ENCODE peak calls at places on chromosomes 16 and 17, in nine cellular contexts. Y, N, R, C, F, G, Z, L and A are unnamed samples.

GRCh38 chr17:76397687-76398522 is 13.5 kb downstream of the SPHK1 start:
- DNase-seq in Z (peak), C (peak), L (peak), R (peak), N (peak), G (peak), Y (peak), F (peak), A (peak)

GRCh38 chr16:6446370-6446769 is 886.3 kb upstream of the RBFOX1 start:
- DNase-seq in Z (no peak), N (no peak), Y (no peak), L (no peak), G (no peak), F (no peak), R (no peak), C (no peak), A (no peak)

GRCh38 chr17:61306003-61306402 is 93.6 kb upstream of the TBX2 start:
- DNase-seq in Y (no peak), C (no peak), L (no peak), Z (no peak), F (no peak), N (no peak), R (no peak), G (no peak), A (no peak)

GRCh38 chr16:492211-492875 is 35.2 kb upstream of the CAPN15 start:
- DNase-seq in Z (no peak), Y (no peak), F (no peak), C (no peak), N (no peak), G (no peak), R (no peak), L (no peak), A (no peak)

GRCh38 chr16:31528726-31529397 is 1.2 kb downstream of the AHSP start:
- DNase-seq in C (no peak), L (no peak), N (no peak), G (no peak), R (no peak), Z (peak), F (no peak), Y (peak), A (no peak)

GRCh38 chr16:67445441-67445912 is 14.6 kb downstream of the HSD11B2 start:
- DNase-seq in R (no peak), N (no peak), Z (no peak), C (peak), G (no peak), L (peak), Y (no peak), F (no peak), A (no peak)

GRCh38 chr17:30415491-30415890 is 36.8 kb downstream of the CPD start:
- DNase-seq in N (no peak), F (no peak), Z (no peak), C (no peak), R (no peak), L (no peak), Y (no peak), G (no peak), A (no peak)

GRCh38 chr16:81424761-81425160 is 19.8 kb upstream of the CMIP start:
- DNase-seq in N (no peak), Y (no peak), Z (no peak), R (no peak), F (peak), C (no peak), L (no peak), G (no peak), A (no peak)

GRCh38 chr17:34571428-34572130 is 7.8 kb upstream of the TMEM132E start:
- DNase-seq in C (no peak), L (no peak), Z (no peak), G (no peak), F (no peak), R (no peak), N (no peak), Y (no peak), A (no peak)

GRCh38 chr17:45394913-45395568 is 37.6 kb downstream of the ARHGAP27 start:
- DNase-seq in Z (peak), R (no peak), G (peak), Y (peak), F (no peak), L (peak), N (peak), C (peak), A (no peak)

GRCh38 chr16:84574191-84574590 is 43.7 kb downstream of the COTL1 start:
- DNase-seq in Z (no peak), C (no peak), F (no peak), N (no peak), L (no peak), G (no peak), R (no peak), Y (no peak), A (no peak)
- TF ChIP-seq CTCF in Z (no peak), C (no peak), F (no peak), N (no peak), L (no peak), G (no peak), R (no peak), Y (no peak), A (no peak)

GRCh38 chr16:28562199-28562598 is 8.5 kb downstream of the SGF29 start:
- DNase-seq in N (no peak), R (no peak), C (no peak), Y (no peak), F (no peak), G (no peak), Z (no peak), L (no peak), A (no peak)

GRCh38 chr16:28569968-28570752 is 16.4 kb downstream of the SGF29 start:
- DNase-seq in Z (no peak), L (no peak), R (no peak), N (no peak), C (no peak), G (no peak), F (no peak), Y (no peak), A (no peak)

GRCh38 chr16:28569011-28569410 is 15.3 kb downstream of the SGF29 start:
- DNase-seq in Z (peak), C (no peak), N (no peak), R (no peak), F (no peak), L (no peak), Y (no peak), G (peak), A (no peak)

GRCh38 chr16:28563218-28563617 is 9.5 kb downstream of the SGF29 start:
- DNase-seq in Y (no peak), G (no peak), R (no peak), Z (no peak), L (no peak), C (no peak), N (no peak), F (no peak), A (no peak)

GRCh38 chr16:28567292-28567691 is 13.6 kb downstream of the SGF29 start:
- DNase-seq in Z (no peak), Y (no peak), N (no peak), F (no peak), C (no peak), L (no peak), G (no peak), R (no peak), A (no peak)
- H3K4me3 ChIP-seq in Z (no peak), Y (no peak), N (no peak), F (no peak), C (no peak), L (no peak), G (no peak), R (no peak), A (no peak)

DNA sequence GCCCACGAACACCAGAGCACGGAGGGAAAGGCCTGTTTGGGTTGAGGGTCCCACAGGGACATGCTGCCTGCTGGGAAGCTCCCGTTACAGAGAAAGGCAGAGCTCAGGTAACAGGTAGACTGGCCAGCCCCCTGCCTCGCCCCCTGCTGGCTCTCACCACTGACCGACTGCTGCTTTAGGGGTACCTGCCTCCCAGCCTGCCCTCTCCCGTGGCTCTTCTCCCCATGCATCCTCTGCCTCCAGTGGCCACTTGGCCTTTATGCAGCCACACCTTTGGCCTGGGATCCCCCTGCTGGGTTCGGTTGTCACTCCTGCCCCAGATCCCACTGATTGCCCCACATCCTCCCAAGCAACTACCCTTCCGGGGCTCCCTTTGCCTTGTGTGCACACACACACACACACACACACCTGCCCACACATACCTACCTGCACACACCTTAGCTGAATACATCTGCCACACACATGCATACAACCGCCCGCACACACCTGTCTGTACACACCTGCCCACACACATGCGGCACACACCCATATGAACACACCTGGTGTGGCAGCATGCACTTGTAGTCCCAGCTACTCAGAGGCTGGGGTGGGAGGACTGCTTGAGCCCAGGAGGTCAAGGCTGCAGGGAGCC is 7.1 kb downstream of the MCRIP1 start:
- DNase-seq in G (no peak), Y (no peak), C (no peak), Z (no peak), N (no peak), L (no peak), R (no peak), F (no peak), A (no peak)
- TF ChIP-seq CTCF in G (no peak), Y (no peak), C (no peak), Z (no peak), N (no peak), L (no peak), R (no peak), F (peak), A (no peak)

GRCh38 chr17:49996495-49997255 is 1.7 kb upstream of the DLX3 start:
- DNase-seq in Z (peak), C (peak), L (peak), N (no peak), Y (peak), R (no peak), F (no peak), G (peak), A (no peak)
- H3K4me3 ChIP-seq in Z (peak), C (peak), L (peak), N (peak), Y (peak), R (peak), F (no peak), G (peak), A (peak)

GRCh38 chr17:63433746-63434591 is 12.1 kb downstream of the CYB561 start:
- DNase-seq in G (peak), Y (peak), Z (peak), L (peak), N (no peak), R (peak), F (no peak), C (peak), A (peak)

GRCh38 chr17:63435681-63436522 is 10.2 kb downstream of the CYB561 start:
- DNase-seq in Z (no peak), F (no peak), L (no peak), G (no peak), Y (no peak), C (no peak), N (no peak), R (no peak), A (no peak)

GRCh38 chr17:63437287-63438091 is 8.6 kb downstream of the CYB561 start:
- DNase-seq in G (no peak), L (no peak), Z (peak), F (no peak), Y (no peak), R (no peak), N (no peak), C (no peak), A (no peak)

GRCh38 chr17:63436523-63437110 is 9.5 kb downstream of the CYB561 start:
- DNase-seq in C (no peak), Y (no peak), Z (peak), L (no peak), F (no peak), G (peak), R (no peak), N (peak), A (no peak)

DNA sequence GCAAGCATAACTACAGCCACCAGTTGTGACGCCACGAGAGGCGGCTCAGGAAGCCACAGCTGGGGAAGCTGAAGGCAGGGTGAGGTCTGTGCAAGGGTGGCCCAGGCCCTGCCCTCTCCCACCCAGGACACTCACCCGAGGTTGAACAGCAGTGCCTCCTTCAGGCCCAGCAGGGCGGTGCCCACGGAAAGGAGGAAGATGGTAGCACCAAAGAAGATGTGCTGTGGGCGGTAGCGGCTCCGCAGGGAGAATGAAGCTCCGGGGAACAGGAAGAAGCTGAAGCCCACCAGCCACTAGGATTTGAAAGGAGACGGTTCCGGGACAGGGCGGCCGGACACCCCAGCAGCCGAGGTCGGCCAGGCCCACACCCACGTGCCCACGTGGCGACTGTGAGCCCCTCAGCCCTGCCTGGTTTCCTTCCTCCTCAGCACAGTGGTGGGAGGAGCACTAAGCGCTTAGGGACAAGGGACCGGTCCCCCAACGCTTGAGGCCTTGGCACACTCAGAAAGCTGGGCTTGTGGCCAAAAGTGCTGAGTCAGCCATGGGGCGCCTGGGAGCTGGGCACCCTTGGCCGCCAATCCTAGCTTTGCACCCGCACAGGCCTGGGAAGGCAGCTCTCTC is 11.0 kb downstream of the CYB561 start:
- DNase-seq in R (no peak), N (peak), Z (peak), L (peak), C (peak), G (peak), Y (no peak), F (no peak), A (no peak)
- TF ChIP-seq CTCF in R (no peak), N (no peak), Z (peak), L (peak), C (no peak), G (peak), Y (no peak), F (no peak), A (no peak)

GRCh38 chr17:73643012-73643845 is 1.0 kb downstream of the SDK2 start:
- DNase-seq in Y (peak), L (peak), F (no peak), Z (no peak), C (peak), R (no peak), G (no peak), N (no peak), A (no peak)
- H3K4me3 ChIP-seq in Y (peak), L (peak), F (no peak), Z (no peak), C (peak), R (peak), G (no peak), N (no peak), A (peak)

GRCh38 chr17:491086-492014 is 138.7 kb upstream of the RPH3AL start:
- DNase-seq in L (peak), R (no peak), Y (peak), N (no peak), G (peak), Z (peak), C (peak), F (no peak), A (no peak)
- TF ChIP-seq CTCF in L (no peak), R (no peak), Y (no peak), N (no peak), G (no peak), Z (no peak), C (peak), F (no peak), A (no peak)

GRCh38 chr16:66427871-66428681 is 981 bp downstream of the BEAN1 start:
- DNase-seq in R (no peak), G (no peak), C (no peak), Y (peak), L (peak), F (no peak), Z (no peak), N (no peak), A (no peak)

GRCh38 chr16:66425651-66426050 is 1.4 kb upstream of the BEAN1 start:
- DNase-seq in G (no peak), N (no peak), F (no peak), Z (no peak), L (no peak), R (no peak), Y (no peak), C (no peak), A (no peak)

GRCh38 chr16:66427036-66427446 is at the start of gene BEAN1:
- DNase-seq in Z (no peak), L (peak), G (no peak), C (peak), Y (peak), R (no peak), F (no peak), N (no peak), A (no peak)

GRCh38 chr16:66427451-66427860 is 361 bp downstream of the BEAN1 start:
- DNase-seq in F (no peak), Y (no peak), G (no peak), N (no peak), L (no peak), C (no peak), Z (no peak), R (no peak), A (no peak)

GRCh38 chr16:66426112-66427035 is 721 bp upstream of the BEAN1 start:
- DNase-seq in C (no peak), Z (no peak), Y (peak), N (no peak), F (no peak), R (no peak), G (no peak), L (no peak), A (no peak)
- H3K4me3 ChIP-seq in C (peak), Z (peak), Y (no peak), N (no peak), F (no peak), R (peak), G (peak), L (peak), A (peak)